ENCODE peak calls at places on chromosomes 7 and 10, in seven cellular contexts. U is amygdala; J is HS-27A; Y is iPS-NIHi11; Q is hypothalamus; B is CD4-positive, alpha-beta T cell; T is MV-4-11. R is an unnamed sample.

GRCh38 chr10:28492556-28492955 is 40.4 kb upstream of the WAC start:
- DNase-seq in J (no peak), T (peak; percentile 70), Y (no peak), U (no peak), B (no peak), Q (no peak), R (no peak)

GRCh38 chr7:142542938-142543337 is 206.3 kb upstream of the PRSS1 start:
- DNase-seq in Q (no peak), J (no peak), Y (no peak), B (no peak), U (no peak), T (peak; percentile 81), R (no peak)

GRCh38 chr10:13930123-13930522 is 343.4 kb downstream of the PRPF18 start:
- DNase-seq in U (no peak), Y (no peak), T (no peak), Q (no peak), B (peak; percentile 38), J (no peak), R (no peak)

GRCh38 chr10:43409385-43410109 is 561 bp upstream of the HNRNPF start:
- DNase-seq in Q (no peak), T (no peak), J (no peak), Y (no peak), B (peak; percentile 71), U (no peak), R (peak; percentile 44)

GRCh38 chr7:121545418-121545817 is 149.3 kb upstream of the FAM3C start:
- DNase-seq in Q (no peak), Y (no peak), U (no peak), B (no peak), T (no peak), J (no peak), R (no peak)

GRCh38 chr7:137992738-137993394 is 9.0 kb downstream of the CREB3L2 start:
- DNase-seq in J (no peak), U (no peak), Q (no peak), Y (no peak), B (no peak), T (peak; percentile 97), R (no peak)

GRCh38 chr7:7164590-7164989 is 17.8 kb upstream of the C1GALT1 start:
- DNase-seq in T (no peak), Q (no peak), Y (no peak), J (no peak), B (no peak), U (no peak), R (no peak)

GRCh38 chr7:116265881-116266280 is 55.5 kb downstream of the TES start:
- DNase-seq in U (no peak), B (no peak), Q (no peak), Y (no peak), J (no peak), T (no peak), R (no peak)

GRCh38 chr7:41007351-41007751 is 695.5 kb downstream of the INHBA start:
- DNase-seq in T (peak; percentile 3), B (no peak), J (no peak), Q (no peak), Y (no peak), U (no peak), R (no peak)

GRCh38 chr10:116990276-116990800 is 14.6 kb downstream of the SHTN1 start:
- DNase-seq in U (no peak), J (no peak), T (no peak), Q (no peak), B (no peak), Y (no peak), R (no peak)

GRCh38 chr7:21140622-21141021 is 287.3 kb upstream of the SP4 start:
- DNase-seq in J (no peak), B (no peak), Y (no peak), T (no peak), Q (no peak), U (no peak), R (no peak)

GRCh38 chr7:155456772-155457543 is 971 bp upstream of the EN2 start:
- DNase-seq in U (peak; percentile 66), B (no peak), Y (peak; percentile 94), Q (peak; percentile 77), T (peak; percentile 2), J (no peak), R (no peak)

GRCh38 chr10:24642921-24643678 is 80.6 kb downstream of the ARHGAP21 start:
- DNase-seq in Q (no peak), T (peak; percentile 57), U (no peak), Y (peak; percentile 35), J (peak; percentile 31), B (no peak), R (no peak)

GRCh38 chr7:83946801-83947200 is 247.8 kb downstream of the SEMA3A start:
- DNase-seq in B (no peak), T (no peak), U (no peak), Y (no peak), Q (no peak), J (no peak), R (no peak)